ENCODE peak calls at places on chromosomes 2 and 18, in nine cellular contexts. One of them, this sample, is unnamed.

GRCh38 chr2:85409719-85410583 is at the start of gene CAPG:
- DNase-seq in psoas muscle: peak; percentile 71
- DNase-seq in A549: peak; percentile 55
- DNase-seq in right atrium auricular region: no peak
- DNase-seq in heart left ventricle: no peak
- DNase-seq in spleen: peak; percentile 96
- DNase-seq in colonic mucosa: peak; percentile 97
- DNase-seq in cardiac muscle cell: no peak
- DNase-seq in fibroblast of lung: peak; percentile 23
- DNase-seq in this sample: peak; percentile 91

GRCh38 chr18:13302611-13303267 is 84.2 kb downstream of the LDLRAD4 start:
- DNase-seq in fibroblast of lung: no peak
- DNase-seq in cardiac muscle cell: no peak
- DNase-seq in spleen: no peak
- DNase-seq in heart left ventricle: no peak
- DNase-seq in A549: no peak
- DNase-seq in right atrium auricular region: no peak
- DNase-seq in psoas muscle: no peak
- DNase-seq in colonic mucosa: no peak
- DNase-seq in this sample: no peak

GRCh38 chr18:69217271-69217670 is 183.4 kb upstream of the DOK6 start:
- DNase-seq in colonic mucosa: no peak
- DNase-seq in spleen: no peak
- DNase-seq in heart left ventricle: no peak
- DNase-seq in psoas muscle: no peak
- DNase-seq in cardiac muscle cell: no peak
- DNase-seq in A549: no peak
- DNase-seq in fibroblast of lung: no peak
- DNase-seq in right atrium auricular region: no peak
- DNase-seq in this sample: no peak

GRCh38 chr2:221490506-221491060 is 81.5 kb downstream of the EPHA4 start:
- DNase-seq in colonic mucosa: no peak
- DNase-seq in psoas muscle: no peak
- DNase-seq in A549: no peak
- DNase-seq in cardiac muscle cell: peak; percentile 14
- DNase-seq in right atrium auricular region: no peak
- DNase-seq in heart left ventricle: no peak
- DNase-seq in fibroblast of lung: no peak
- DNase-seq in spleen: no peak
- DNase-seq in this sample: no peak

GRCh38 chr18:23977709-23978483 is 36.7 kb upstream of the TTC39C start:
- DNase-seq in colonic mucosa: no peak
- DNase-seq in fibroblast of lung: peak; percentile 63
- DNase-seq in cardiac muscle cell: no peak
- DNase-seq in spleen: no peak
- DNase-seq in heart left ventricle: no peak
- DNase-seq in A549: no peak
- DNase-seq in right atrium auricular region: no peak
- DNase-seq in psoas muscle: no peak
- DNase-seq in this sample: no peak

GRCh38 chr2:202072226-202072625 is 829 bp upstream of the KIAA2012 start:
- DNase-seq in right atrium auricular region: no peak
- DNase-seq in A549: peak; percentile 28
- DNase-seq in heart left ventricle: no peak
- DNase-seq in psoas muscle: no peak
- DNase-seq in cardiac muscle cell: peak; percentile 23
- DNase-seq in fibroblast of lung: no peak
- DNase-seq in spleen: no peak
- DNase-seq in colonic mucosa: no peak
- DNase-seq in this sample: no peak

GRCh38 chr2:23486676-23487075 is 101.7 kb downstream of the KLHL29 start:
- DNase-seq in psoas muscle: peak; percentile 80
- DNase-seq in heart left ventricle: no peak
- DNase-seq in cardiac muscle cell: no peak
- DNase-seq in colonic mucosa: no peak
- DNase-seq in A549: no peak
- DNase-seq in fibroblast of lung: peak; percentile 30
- DNase-seq in spleen: no peak
- DNase-seq in right atrium auricular region: no peak
- DNase-seq in this sample: no peak

GRCh38 chr2:190158798-190159434 is 96.4 kb upstream of the MSTN start:
- DNase-seq in heart left ventricle: no peak
- DNase-seq in A549: no peak
- DNase-seq in cardiac muscle cell: no peak
- DNase-seq in colonic mucosa: peak; percentile 52
- DNase-seq in fibroblast of lung: no peak
- DNase-seq in right atrium auricular region: no peak
- DNase-seq in spleen: no peak
- DNase-seq in psoas muscle: no peak
- DNase-seq in this sample: no peak

GRCh38 chr2:74764429-74765272 is 69.3 kb upstream of the HK2 start:
- DNase-seq in A549: no peak
- DNase-seq in spleen: no peak
- DNase-seq in psoas muscle: no peak
- DNase-seq in heart left ventricle: no peak
- DNase-seq in right atrium auricular region: no peak
- DNase-seq in colonic mucosa: no peak
- DNase-seq in cardiac muscle cell: no peak
- DNase-seq in fibroblast of lung: peak; percentile 9
- DNase-seq in this sample: no peak

GRCh38 chr2:211033765-211034164 is 477.4 kb downstream of the CPS1 start:
- DNase-seq in fibroblast of lung: peak; percentile 18
- DNase-seq in psoas muscle: no peak
- DNase-seq in right atrium auricular region: no peak
- DNase-seq in A549: peak; percentile 12
- DNase-seq in cardiac muscle cell: peak; percentile 20
- DNase-seq in heart left ventricle: no peak
- DNase-seq in colonic mucosa: no peak
- DNase-seq in spleen: no peak
- DNase-seq in this sample: no peak
- TF ChIP-seq CTCF in fibroblast of lung: peak; percentile 19
- TF ChIP-seq CTCF in psoas muscle: peak; percentile 17
- TF ChIP-seq CTCF in right atrium auricular region: no peak
- TF ChIP-seq CTCF in A549: no peak
- TF ChIP-seq CTCF in cardiac muscle cell: peak; percentile 41
- TF ChIP-seq CTCF in heart left ventricle: peak; percentile 38
- TF ChIP-seq CTCF in colonic mucosa: no peak
- TF ChIP-seq CTCF in spleen: peak; percentile 22
- TF ChIP-seq CTCF in this sample: no peak

GRCh38 chr18:44682871-44683221 is 2.2 kb downstream of the SETBP1 start:
- DNase-seq in colonic mucosa: no peak
- DNase-seq in cardiac muscle cell: peak; percentile 76
- DNase-seq in fibroblast of lung: peak; percentile 32
- DNase-seq in right atrium auricular region: no peak
- DNase-seq in spleen: no peak
- DNase-seq in heart left ventricle: no peak
- DNase-seq in A549: no peak
- DNase-seq in psoas muscle: no peak
- DNase-seq in this sample: no peak
- H3K4me3 ChIP-seq in colonic mucosa: no peak overlapping the region
- H3K4me3 ChIP-seq in cardiac muscle cell: peak overlapping the region; percentile 94
- H3K4me3 ChIP-seq in fibroblast of lung: peak overlapping the region; percentile 36
- H3K4me3 ChIP-seq in right atrium auricular region: no peak overlapping the region
- H3K4me3 ChIP-seq in spleen: no peak overlapping the region
- H3K4me3 ChIP-seq in heart left ventricle: no peak overlapping the region
- H3K4me3 ChIP-seq in A549: no peak overlapping the region
- H3K4me3 ChIP-seq in psoas muscle: peak overlapping the region; percentile 78
- H3K4me3 ChIP-seq in this sample: no peak overlapping the region

GRCh38 chr2:213228638-213229037 is 55.6 kb upstream of the SPAG16 start:
- DNase-seq in cardiac muscle cell: no peak
- DNase-seq in spleen: no peak
- DNase-seq in heart left ventricle: no peak
- DNase-seq in right atrium auricular region: no peak
- DNase-seq in colonic mucosa: no peak
- DNase-seq in psoas muscle: no peak
- DNase-seq in fibroblast of lung: no peak
- DNase-seq in A549: no peak
- DNase-seq in this sample: no peak
- H3K4me1 ChIP-seq in cardiac muscle cell: no peaks in the 10 kb centered on the region
- H3K4me1 ChIP-seq in spleen: no peaks in the 10 kb centered on the region
- H3K4me1 ChIP-seq in heart left ventricle: no peaks in the 10 kb centered on the region
- H3K4me1 ChIP-seq in right atrium auricular region: no peaks in the 10 kb centered on the region
- H3K4me1 ChIP-seq in colonic mucosa: no peaks in the 10 kb centered on the region
- H3K4me1 ChIP-seq in psoas muscle: no peaks in the 10 kb centered on the region
- H3K4me1 ChIP-seq in fibroblast of lung: no peaks in the 10 kb centered on the region
- H3K4me1 ChIP-seq in A549: peaks cover 7% of the 10 kb centered on the region
- H3K4me1 ChIP-seq in this sample: no peaks in the 10 kb centered on the region

DNA sequence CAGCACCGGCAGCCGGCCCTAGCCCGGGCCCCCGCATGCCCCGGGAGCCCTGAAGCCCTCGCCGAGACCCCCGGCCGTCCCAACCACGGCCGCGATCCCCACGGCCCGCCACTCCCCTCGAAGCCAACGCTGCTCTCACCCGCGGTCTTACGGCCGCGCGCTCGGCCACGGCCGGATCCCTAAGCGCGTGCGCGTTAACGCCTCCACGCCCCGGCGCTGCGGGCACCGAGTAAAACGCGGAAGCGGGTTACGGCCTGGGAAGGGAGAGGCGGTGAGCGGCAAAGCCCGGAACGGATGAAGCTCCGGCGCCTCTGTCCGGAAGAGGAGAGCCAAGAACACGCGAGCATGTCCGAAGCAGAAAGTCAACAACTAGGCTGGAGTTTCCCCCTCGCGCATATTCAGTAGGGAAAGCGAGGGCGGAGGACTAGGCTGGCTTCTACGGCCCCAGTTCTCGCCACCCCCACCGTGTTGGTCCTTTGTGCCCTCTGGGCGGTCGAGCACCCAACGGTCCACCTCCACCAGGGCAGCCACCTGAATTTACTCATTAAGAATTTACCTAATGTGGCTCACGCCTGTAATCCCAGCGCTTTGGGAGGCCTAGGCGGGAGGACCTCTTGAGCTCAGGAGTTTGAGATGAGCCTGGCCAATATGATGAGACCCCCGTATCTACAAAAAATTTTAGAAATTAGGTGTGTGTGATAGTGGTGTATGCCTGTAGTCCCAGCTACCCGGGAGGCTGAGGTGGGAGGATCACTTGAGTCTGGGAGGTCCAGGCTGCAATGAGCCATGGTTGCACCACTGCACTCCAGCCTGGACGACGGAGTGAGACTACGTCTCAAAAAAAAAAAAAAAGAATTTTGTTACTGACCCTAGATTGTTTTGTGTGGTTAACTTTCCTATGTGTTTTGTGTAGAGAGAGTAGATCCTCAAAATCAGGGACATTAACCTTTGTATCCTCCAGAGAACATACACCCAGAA is at the start of gene KANSL3:
- DNase-seq in heart left ventricle: peak; percentile 91
- DNase-seq in cardiac muscle cell: peak; percentile 96
- DNase-seq in spleen: peak; percentile 99
- DNase-seq in fibroblast of lung: peak; percentile 94
- DNase-seq in colonic mucosa: peak; percentile 89
- DNase-seq in right atrium auricular region: peak; percentile 93
- DNase-seq in psoas muscle: peak; percentile 96
- DNase-seq in A549: peak; percentile 95
- DNase-seq in this sample: peak; percentile 94
- TF ChIP-seq CTCF in heart left ventricle: peak; percentile 4
- TF ChIP-seq CTCF in cardiac muscle cell: no peak
- TF ChIP-seq CTCF in spleen: no peak
- TF ChIP-seq CTCF in fibroblast of lung: no peak
- TF ChIP-seq CTCF in colonic mucosa: no peak
- TF ChIP-seq CTCF in right atrium auricular region: no peak
- TF ChIP-seq CTCF in psoas muscle: no peak
- TF ChIP-seq CTCF in A549: no peak
- TF ChIP-seq CTCF in this sample: no peak

GRCh38 chr2:219112070-219112421 is 48.6 kb downstream of the NHEJ1 start:
- DNase-seq in psoas muscle: no peak
- DNase-seq in fibroblast of lung: no peak
- DNase-seq in right atrium auricular region: no peak
- DNase-seq in cardiac muscle cell: no peak
- DNase-seq in colonic mucosa: no peak
- DNase-seq in heart left ventricle: no peak
- DNase-seq in spleen: no peak
- DNase-seq in A549: no peak
- DNase-seq in this sample: no peak
- H3K4me3 ChIP-seq in psoas muscle: no peak overlapping the region
- H3K4me3 ChIP-seq in fibroblast of lung: no peak overlapping the region
- H3K4me3 ChIP-seq in right atrium auricular region: no peak overlapping the region
- H3K4me3 ChIP-seq in cardiac muscle cell: no peak overlapping the region
- H3K4me3 ChIP-seq in colonic mucosa: peak overlapping the region; percentile 18
- H3K4me3 ChIP-seq in heart left ventricle: no peak overlapping the region
- H3K4me3 ChIP-seq in spleen: no peak overlapping the region
- H3K4me3 ChIP-seq in A549: no peak overlapping the region
- H3K4me3 ChIP-seq in this sample: no peak overlapping the region